ENCODE peak calls at places on chromosomes 1 and 21, in six cellular contexts. C, T, H, E, G and Y are unnamed samples.

GRCh38 chr21:32713726-32714125 is 14.1 kb downstream of the SYNJ1 start:
- DNase-seq in C (no peak), T (no peak), H (no peak), E (peak), G (no peak), Y (no peak)

GRCh38 chr1:10200620-10201019 is 9.8 kb upstream of the KIF1B start:
- DNase-seq in C (no peak), T (no peak), H (no peak), E (no peak), G (no peak), Y (no peak)

GRCh38 chr1:212926364-212926757 is 24.0 kb upstream of the VASH2 start:
- DNase-seq in C (no peak), T (no peak), H (no peak), E (no peak), G (no peak), Y (no peak)

GRCh38 chr1:18878538-18879220 is 19.2 kb upstream of the TAS1R2 start:
- DNase-seq in C (no peak), T (no peak), H (no peak), E (no peak), G (no peak), Y (no peak)

GRCh38 chr1:30684881-30685795 is 38.2 kb downstream of the MATN1 start:
- DNase-seq in C (no peak), T (peak), H (peak), E (peak), G (no peak), Y (no peak)

GRCh38 chr1:164777518-164777917 is 218.5 kb downstream of the PBX1 start:
- DNase-seq in C (no peak), T (no peak), H (no peak), E (no peak), G (no peak), Y (no peak)

GRCh38 chr1:13605159-13605558 is 21.5 kb downstream of the PDPN start:
- DNase-seq in C (no peak), T (no peak), H (no peak), E (no peak), G (no peak), Y (no peak)

GRCh38 chr1:27643626-27644368 is 8.8 kb upstream of the FGR start:
- DNase-seq in C (no peak), T (peak), H (peak), E (peak), G (peak), Y (peak)

GRCh38 chr1:91498035-91498434 is 2.6 kb upstream of the CDC7 start:
- DNase-seq in C (no peak), T (no peak), H (peak), E (no peak), G (no peak), Y (no peak)

GRCh38 chr1:153733970-153734369 is 6.1 kb downstream of the INTS3 start:
- DNase-seq in C (no peak), T (no peak), H (no peak), E (no peak), G (no peak), Y (no peak)

GRCh38 chr1:3454811-3455618 is 550 bp downstream of the ARHGEF16 start:
- DNase-seq in C (no peak), T (no peak), H (peak), E (peak), G (no peak), Y (peak)

GRCh38 chr21:36250423-36251075 is 69.4 kb upstream of the MORC3 start:
- DNase-seq in C (no peak), T (no peak), H (no peak), E (no peak), G (no peak), Y (no peak)

GRCh38 chr1:36208978-36209708 is 15.1 kb upstream of the THRAP3 start:
- DNase-seq in C (no peak), T (no peak), H (no peak), E (no peak), G (no peak), Y (peak)

GRCh38 chr1:115246526-115246925 is 91.5 kb downstream of the NGF start:
- DNase-seq in C (no peak), T (no peak), H (no peak), E (no peak), G (no peak), Y (no peak)

GRCh38 chr1:193456883-193457282 is 270.5 kb upstream of the B3GALT2 start:
- DNase-seq in C (no peak), T (no peak), H (no peak), E (no peak), G (no peak), Y (no peak)

GRCh38 chr1:2950926-2951305 is 70.4 kb upstream of the ACTRT2 start:
- DNase-seq in C (no peak), T (no peak), H (no peak), E (no peak), G (no peak), Y (no peak)

GRCh38 chr1:195345149-195345548 is 1263.1 kb downstream of the KCNT2 start:
- DNase-seq in C (no peak), T (no peak), H (peak), E (no peak), G (no peak), Y (no peak)

GRCh38 chr1:54949971-54950360 is 30.5 kb upstream of the TMEM61 start:
- DNase-seq in C (no peak), T (no peak), H (no peak), E (no peak), G (peak), Y (no peak)

GRCh38 chr1:228902781-228903572 is 167.7 kb downstream of the RHOU start:
- DNase-seq in C (no peak), T (peak), H (peak), E (no peak), G (peak), Y (no peak)

GRCh38 chr1:203698144-203698543 is 66.8 kb upstream of the LAX1 start:
- DNase-seq in C (no peak), T (no peak), H (no peak), E (peak), G (no peak), Y (no peak)

GRCh38 chr1:151364996-151365395 is 7.5 kb downstream of the SELENBP1 start:
- DNase-seq in C (no peak), T (no peak), H (no peak), E (no peak), G (no peak), Y (no peak)

GRCh38 chr1:14140800-14141526 is 441.0 kb downstream of the PRDM2 start:
- DNase-seq in C (no peak), T (no peak), H (no peak), E (no peak), G (no peak), Y (no peak)

GRCh38 chr1:28860332-28861073 is 48.5 kb downstream of the OPRD1 start:
- DNase-seq in C (no peak), T (peak), H (no peak), E (no peak), G (peak), Y (no peak)

GRCh38 chr1:48470506-48470905 is 1.5 kb downstream of the SPATA6 start:
- DNase-seq in C (no peak), T (no peak), H (no peak), E (no peak), G (peak), Y (no peak)

GRCh38 chr1:19310061-19310460 is 1.9 kb downstream of the AKR7A2 start:
- DNase-seq in C (no peak), T (no peak), H (no peak), E (no peak), G (no peak), Y (no peak)

GRCh38 chr1:101044749-101045148 is 19.2 kb upstream of the DPH5 start:
- DNase-seq in C (no peak), T (no peak), H (no peak), E (no peak), G (no peak), Y (no peak)

GRCh38 chr21:42002421-42002958 is 7.7 kb downstream of the ZBTB21 start:
- DNase-seq in C (peak), T (no peak), H (no peak), E (no peak), G (no peak), Y (no peak)

GRCh38 chr21:33855190-33855589 is 60.4 kb downstream of the ATP5PO start:
- DNase-seq in C (no peak), T (no peak), H (peak), E (peak), G (no peak), Y (peak)

GRCh38 chr1:181356505-181357340 is 126.6 kb upstream of the CACNA1E start:
- DNase-seq in C (no peak), T (no peak), H (no peak), E (no peak), G (no peak), Y (peak)

GRCh38 chr1:114718661-114719423 is 2.3 kb upstream of the NRAS start:
- DNase-seq in C (no peak), T (no peak), H (no peak), E (no peak), G (no peak), Y (peak)

GRCh38 chr1:185559684-185560310 is 174.4 kb upstream of the HMCN1 start:
- DNase-seq in C (peak), T (peak), H (peak), E (peak), G (peak), Y (peak)

GRCh38 chr1:54623216-54624007 is at the start of gene FAM151A:
- DNase-seq in C (no peak), T (no peak), H (peak), E (no peak), G (no peak), Y (no peak)

GRCh38 chr1:27298632-27299384 is 23.2 kb upstream of the TMEM222 start:
- DNase-seq in C (no peak), T (no peak), H (no peak), E (no peak), G (no peak), Y (no peak)

GRCh38 chr1:220219865-220220698 is 52.2 kb downstream of the RAB3GAP2 start:
- DNase-seq in C (peak), T (no peak), H (no peak), E (no peak), G (no peak), Y (no peak)

GRCh38 chr1:16631248-16632043 is 18.1 kb upstream of the NBPF1 start:
- DNase-seq in C (no peak), T (no peak), H (no peak), E (peak), G (no peak), Y (no peak)

GRCh38 chr1:167651161-167651693 is 21.2 kb downstream of the RCSD1 start:
- DNase-seq in C (no peak), T (no peak), H (no peak), E (no peak), G (no peak), Y (no peak)

GRCh38 chr21:39961251-39961650 is 94.0 kb downstream of the PCP4 start:
- DNase-seq in C (no peak), T (no peak), H (no peak), E (no peak), G (no peak), Y (no peak)

DNA sequence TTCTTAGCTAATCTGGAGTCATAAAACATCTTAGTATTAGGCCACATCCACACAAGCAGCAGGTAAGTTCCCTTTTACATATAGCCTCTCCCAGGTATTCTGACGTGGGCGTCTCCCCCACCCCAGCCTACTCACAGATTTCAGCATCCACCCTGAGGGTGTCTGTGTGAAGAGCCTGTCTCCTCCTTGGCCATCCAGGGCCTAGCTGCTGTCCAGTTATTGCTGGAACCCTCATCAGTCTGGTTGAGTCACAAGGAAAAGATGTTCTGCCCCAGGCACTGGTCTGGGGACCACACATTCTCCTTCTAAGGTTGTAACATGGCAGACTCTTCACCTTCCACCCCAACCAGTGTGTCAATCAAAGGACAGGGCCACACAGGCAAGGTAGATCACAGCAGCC is 57.6 kb downstream of the ETS2 start:
- DNase-seq in C (no peak), T (no peak), H (no peak), E (no peak), G (no peak), Y (no peak)
- H3K4me3 ChIP-seq in C (no peak), T (no peak), H (no peak), E (no peak), G (no peak), Y (no peak)

DNA sequence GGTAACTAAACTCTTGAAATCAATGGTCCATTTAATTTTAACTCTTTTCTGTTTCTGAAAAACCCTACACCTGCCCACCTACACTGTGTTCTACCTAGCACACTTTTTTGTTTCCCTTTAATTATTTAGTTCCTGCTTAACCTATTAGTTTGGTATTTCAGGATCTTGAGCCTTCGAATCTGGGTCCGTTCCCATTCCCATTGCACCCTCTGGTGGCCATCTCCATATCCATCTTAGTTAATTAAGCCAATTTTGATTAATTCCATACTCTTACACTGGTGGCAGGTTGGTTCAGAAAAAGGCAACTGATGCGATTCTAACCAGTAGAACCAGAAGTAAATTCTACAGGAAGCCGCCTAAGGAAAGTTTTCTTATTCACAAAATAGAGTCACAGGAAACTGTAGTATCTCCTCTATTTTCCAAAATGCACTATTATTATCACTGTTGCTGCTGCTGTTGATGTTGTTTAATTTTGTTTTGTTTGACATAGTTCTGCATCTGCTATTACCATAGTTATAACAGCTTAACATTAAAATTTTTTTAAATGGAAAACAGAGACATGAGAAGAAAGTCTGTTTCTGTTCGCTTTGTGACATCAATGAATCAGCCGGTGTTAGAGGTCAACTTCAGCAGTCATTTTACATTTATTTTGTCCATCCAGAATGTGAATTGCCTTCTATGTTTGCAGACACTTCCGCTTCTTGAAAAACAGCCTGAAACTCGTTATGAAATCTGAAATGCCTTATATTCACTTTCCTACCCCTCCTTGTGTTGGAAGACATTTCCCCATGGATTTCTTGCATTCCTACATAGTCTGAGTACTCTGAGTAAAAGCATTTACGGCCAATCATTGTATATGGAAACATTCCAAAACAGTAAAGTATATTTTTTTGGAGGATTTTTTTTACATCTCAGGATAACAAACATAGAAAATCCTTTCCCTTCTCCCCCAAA is 115.5 kb upstream of the NCAM2 start:
- DNase-seq in C (no peak), T (no peak), H (no peak), E (peak), G (peak), Y (peak)
- TF ChIP-seq CTCF in C (peak), T (no peak), H (peak), E (peak), G (peak), Y (peak)

GRCh38 chr1:6730889-6731288 is 29.3 kb upstream of the DNAJC11 start:
- DNase-seq in C (no peak), T (no peak), H (no peak), E (no peak), G (no peak), Y (no peak)
- TF ChIP-seq MYC in C (no peak), T (no peak), H (no peak), E (no peak), G (no peak), Y (no peak)

DNA sequence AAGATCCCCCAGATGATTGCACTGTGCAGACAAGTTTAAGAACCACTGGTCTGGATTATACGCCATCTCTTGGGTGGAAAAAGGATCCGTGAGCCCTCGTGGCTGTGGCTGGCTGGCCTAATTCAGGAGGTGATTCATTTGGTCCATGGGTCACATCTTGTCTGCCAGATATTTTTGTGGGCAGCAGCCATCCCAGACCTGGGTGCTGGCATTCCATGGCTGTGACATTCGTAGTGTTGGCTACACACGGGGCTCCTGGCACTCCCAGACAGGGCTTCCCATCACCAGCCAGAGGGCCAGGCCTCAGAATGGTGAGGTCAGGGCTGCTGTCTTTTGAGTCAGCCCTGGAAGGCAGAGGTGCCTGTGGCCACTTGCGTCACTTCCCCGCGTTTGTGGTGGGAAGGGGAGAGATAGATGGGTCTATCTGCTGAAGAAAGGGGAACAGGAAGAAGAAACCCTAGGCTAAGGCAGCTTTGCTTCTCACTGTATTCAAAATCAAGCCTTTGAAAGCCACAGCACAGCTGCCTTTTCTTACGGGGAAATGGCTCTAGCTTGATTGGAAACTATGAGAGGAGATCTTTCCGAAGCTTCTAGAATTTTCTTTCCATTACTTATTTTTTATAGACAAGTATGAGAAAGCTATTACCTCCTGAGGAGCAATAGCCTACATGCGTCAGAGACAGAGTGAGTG is 32.4 kb downstream of the EIF2D start:
- DNase-seq in C (peak), T (no peak), H (no peak), E (no peak), G (no peak), Y (peak)
- H3K4me3 ChIP-seq in C (peak), T (no peak), H (no peak), E (no peak), G (no peak), Y (peak)